ENCODE peak calls at places on chromosomes 3 and 15, in four cellular contexts. One of them, this sample, is unnamed.
A peak's percentile ranks its signal among the peaks of the same experiment; 100 is the strongest.

GRCh38 chr3:23094890-23095462 is 108.2 kb upstream of the UBE2E2 start:
- DNase-seq in kidney: no peak
- DNase-seq in adipocyte: peak; percentile 55
- DNase-seq in mammary epithelial cell: peak; percentile 90
- DNase-seq in this sample: no peak

GRCh38 chr3:100033184-100033583 is 81.1 kb downstream of the FILIP1L start:
- DNase-seq in kidney: no peak
- DNase-seq in adipocyte: peak; percentile 57
- DNase-seq in mammary epithelial cell: peak; percentile 83
- DNase-seq in this sample: no peak

GRCh38 chr3:27681249-27681748 is 40.8 kb downstream of the EOMES start:
- DNase-seq in kidney: no peak
- DNase-seq in adipocyte: peak; percentile 92
- DNase-seq in mammary epithelial cell: peak; percentile 72
- DNase-seq in this sample: peak; percentile 59

GRCh38 chr3:127900536-127900935 is 14.5 kb upstream of the KBTBD12 start:
- DNase-seq in kidney: no peak
- DNase-seq in adipocyte: no peak
- DNase-seq in mammary epithelial cell: no peak
- DNase-seq in this sample: no peak

GRCh38 chr3:127228866-127229265 is 35.9 kb downstream of the PRR23E start:
- DNase-seq in kidney: no peak
- DNase-seq in adipocyte: no peak
- DNase-seq in mammary epithelial cell: no peak
- DNase-seq in this sample: no peak

GRCh38 chr15:88745696-88746095 is 57.5 kb upstream of the ACAN start:
- DNase-seq in kidney: no peak
- DNase-seq in adipocyte: peak; percentile 77
- DNase-seq in mammary epithelial cell: peak; percentile 68
- DNase-seq in this sample: no peak

GRCh38 chr3:23620616-23621015 is 185.1 kb upstream of the UBE2E1 start:
- DNase-seq in kidney: no peak
- DNase-seq in adipocyte: no peak
- DNase-seq in mammary epithelial cell: peak; percentile 84
- DNase-seq in this sample: peak; percentile 36

GRCh38 chr3:15953841-15954240 is 156.1 kb upstream of the ANKRD28 start:
- DNase-seq in kidney: no peak
- DNase-seq in adipocyte: no peak
- DNase-seq in mammary epithelial cell: peak; percentile 58
- DNase-seq in this sample: no peak

GRCh38 chr3:52428151-52429005 is 16.5 kb downstream of the SEMA3G start:
- DNase-seq in kidney: peak; percentile 37
- DNase-seq in adipocyte: peak; percentile 93
- DNase-seq in mammary epithelial cell: peak; percentile 60
- DNase-seq in this sample: peak; percentile 75

GRCh38 chr15:41950505-41950904 is 21.9 kb downstream of the EHD4 start:
- DNase-seq in kidney: no peak
- DNase-seq in adipocyte: no peak
- DNase-seq in mammary epithelial cell: no peak
- DNase-seq in this sample: no peak

GRCh38 chr3:122880624-122881023 is 85.8 kb downstream of the SLC49A4 start:
- DNase-seq in kidney: no peak
- DNase-seq in adipocyte: no peak
- DNase-seq in mammary epithelial cell: no peak
- DNase-seq in this sample: no peak

GRCh38 chr15:93997071-93997658 is 234.2 kb upstream of the MCTP2 start:
- DNase-seq in kidney: no peak
- DNase-seq in adipocyte: peak; percentile 48
- DNase-seq in mammary epithelial cell: peak; percentile 11
- DNase-seq in this sample: no peak

GRCh38 chr3:20975221-20975620 is 775.8 kb downstream of the ZNF385D start:
- DNase-seq in kidney: no peak
- DNase-seq in adipocyte: no peak
- DNase-seq in mammary epithelial cell: no peak
- DNase-seq in this sample: no peak

GRCh38 chr3:161372321-161373260 is 1.3 kb upstream of the SPTSSB start:
- DNase-seq in kidney: peak; percentile 71
- DNase-seq in adipocyte: peak; percentile 60
- DNase-seq in mammary epithelial cell: peak; percentile 31
- DNase-seq in this sample: peak; percentile 81

GRCh38 chr3:99549918-99550603 is 88.3 kb upstream of the COL8A1 start:
- DNase-seq in kidney: no peak
- DNase-seq in adipocyte: peak; percentile 56
- DNase-seq in mammary epithelial cell: peak; percentile 35
- DNase-seq in this sample: no peak

GRCh38 chr3:128009952-128010846 is 42.0 kb upstream of the SEC61A1 start:
- DNase-seq in kidney: no peak
- DNase-seq in adipocyte: peak; percentile 96
- DNase-seq in mammary epithelial cell: peak; percentile 50
- DNase-seq in this sample: no peak

GRCh38 chr3:24683511-24684384 is 189.1 kb upstream of the THRB start:
- DNase-seq in kidney: no peak
- DNase-seq in adipocyte: peak; percentile 89
- DNase-seq in mammary epithelial cell: peak; percentile 45
- DNase-seq in this sample: no peak

GRCh38 chr3:65027335-65027734 is 339.5 kb upstream of the ADAMTS9 start:
- DNase-seq in kidney: no peak
- DNase-seq in adipocyte: no peak
- DNase-seq in mammary epithelial cell: no peak
- DNase-seq in this sample: no peak

GRCh38 chr15:50224606-50225005 is 40.9 kb downstream of the HDC start:
- DNase-seq in kidney: no peak
- DNase-seq in adipocyte: peak; percentile 22
- DNase-seq in mammary epithelial cell: no peak
- DNase-seq in this sample: no peak

GRCh38 chr15:78018445-78018844 is 59.1 kb downstream of the TBC1D2B start:
- DNase-seq in kidney: no peak
- DNase-seq in adipocyte: no peak
- DNase-seq in mammary epithelial cell: no peak
- DNase-seq in this sample: no peak

GRCh38 chr3:77053769-77054168 is 13.9 kb downstream of the ROBO2 start:
- DNase-seq in kidney: no peak
- DNase-seq in adipocyte: peak; percentile 78
- DNase-seq in mammary epithelial cell: no peak
- DNase-seq in this sample: no peak

GRCh38 chr3:121943434-121943833 is 49.2 kb downstream of the SLC15A2 start:
- DNase-seq in kidney: no peak
- DNase-seq in adipocyte: no peak
- DNase-seq in mammary epithelial cell: peak; percentile 26
- DNase-seq in this sample: no peak

GRCh38 chr3:184894051-184894450 is 82.1 kb downstream of the VPS8 start:
- DNase-seq in kidney: no peak
- DNase-seq in adipocyte: no peak
- DNase-seq in mammary epithelial cell: no peak
- DNase-seq in this sample: no peak

GRCh38 chr3:10983219-10983916 is 9.2 kb upstream of the SLC6A1 start:
- DNase-seq in kidney: no peak
- DNase-seq in adipocyte: peak; percentile 69
- DNase-seq in mammary epithelial cell: peak; percentile 51
- DNase-seq in this sample: peak; percentile 90

GRCh38 chr15:75809986-75810750 is 33.1 kb upstream of the UBE2Q2 start:
- DNase-seq in kidney: no peak
- DNase-seq in adipocyte: peak; percentile 4
- DNase-seq in mammary epithelial cell: peak; percentile 60
- DNase-seq in this sample: peak; percentile 85

GRCh38 chr15:90882781-90883525 is 1.4 kb upstream of the FES start:
- DNase-seq in kidney: no peak
- DNase-seq in adipocyte: no peak
- DNase-seq in mammary epithelial cell: no peak
- DNase-seq in this sample: no peak

GRCh38 chr3:106371605-106372292 is 502.9 kb upstream of the CBLB start:
- DNase-seq in kidney: no peak
- DNase-seq in adipocyte: no peak
- DNase-seq in mammary epithelial cell: no peak
- DNase-seq in this sample: no peak

GRCh38 chr15:77034620-77035467 is 36.1 kb downstream of the TSPAN3 start:
- DNase-seq in kidney: peak; percentile 66
- DNase-seq in adipocyte: peak; percentile 54
- DNase-seq in mammary epithelial cell: no peak
- DNase-seq in this sample: peak; percentile 87

GRCh38 chr3:123861081-123861836 is 22.9 kb downstream of the MYLK start:
- DNase-seq in kidney: no peak
- DNase-seq in adipocyte: no peak
- DNase-seq in mammary epithelial cell: no peak
- DNase-seq in this sample: peak; percentile 72

GRCh38 chr15:44633603-44634002 is 29.9 kb downstream of the SPG11 start:
- DNase-seq in kidney: no peak
- DNase-seq in adipocyte: peak; percentile 68
- DNase-seq in mammary epithelial cell: peak; percentile 59
- DNase-seq in this sample: no peak

GRCh38 chr15:96851613-96852012 is 521.1 kb downstream of the NR2F2 start:
- DNase-seq in kidney: peak; percentile 58
- DNase-seq in adipocyte: no peak
- DNase-seq in mammary epithelial cell: peak; percentile 13
- DNase-seq in this sample: no peak

GRCh38 chr3:72295974-72296450 is 511.1 kb upstream of the PROK2 start:
- DNase-seq in kidney: no peak
- DNase-seq in adipocyte: no peak
- DNase-seq in mammary epithelial cell: no peak
- DNase-seq in this sample: no peak

GRCh38 chr3:72296477-72297111 is 511.6 kb upstream of the PROK2 start:
- DNase-seq in kidney: no peak
- DNase-seq in adipocyte: no peak
- DNase-seq in mammary epithelial cell: no peak
- DNase-seq in this sample: no peak

GRCh38 chr3:72298201-72299155 is 513.5 kb upstream of the PROK2 start:
- DNase-seq in kidney: no peak
- DNase-seq in adipocyte: no peak
- DNase-seq in mammary epithelial cell: no peak
- DNase-seq in this sample: no peak

GRCh38 chr3:72297481-72297880 is 512.5 kb upstream of the PROK2 start:
- DNase-seq in kidney: no peak
- DNase-seq in adipocyte: no peak
- DNase-seq in mammary epithelial cell: no peak
- DNase-seq in this sample: no peak

DNA sequence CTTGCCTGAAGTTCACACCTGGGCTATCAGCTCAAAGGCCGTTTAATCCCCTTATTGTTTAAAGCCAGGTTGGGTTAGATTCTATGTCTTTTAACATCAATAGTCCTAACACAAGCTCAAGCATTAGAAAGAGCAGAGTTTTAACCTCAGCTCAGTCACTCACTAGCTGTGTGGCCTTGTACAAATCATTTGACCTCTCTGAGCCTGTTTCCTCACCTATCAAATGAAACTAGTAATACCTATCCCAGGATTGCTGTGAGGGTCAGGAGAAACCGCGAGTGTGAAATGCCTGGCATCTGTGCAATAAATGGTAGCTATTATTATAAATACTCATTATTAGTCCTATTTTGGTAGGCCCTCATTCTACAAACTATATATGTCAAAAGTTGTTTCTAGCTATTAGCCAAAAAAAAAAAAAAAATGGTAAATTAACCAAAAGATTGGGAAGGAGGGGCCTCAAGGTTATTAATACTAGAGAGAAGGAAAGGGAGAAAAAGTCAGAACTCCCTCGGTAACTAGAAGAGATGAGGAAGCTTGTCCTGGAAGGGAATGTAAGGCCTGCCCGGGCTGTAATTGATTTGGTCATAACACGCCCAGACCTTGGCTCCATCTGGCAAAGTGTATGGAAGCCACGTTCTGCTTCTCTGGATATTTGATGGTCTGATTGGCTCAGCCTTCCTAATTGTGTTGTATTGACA is 510.5 kb upstream of the PROK2 start:
- DNase-seq in kidney: no peak
- DNase-seq in adipocyte: no peak
- DNase-seq in mammary epithelial cell: no peak
- DNase-seq in this sample: no peak
- H3K9ac ChIP-seq in kidney: no peak overlapping the region
- H3K9ac ChIP-seq in adipocyte: no peak overlapping the region
- H3K9ac ChIP-seq in mammary epithelial cell: no peak overlapping the region
- H3K9ac ChIP-seq in this sample: no peak overlapping the region

DNA sequence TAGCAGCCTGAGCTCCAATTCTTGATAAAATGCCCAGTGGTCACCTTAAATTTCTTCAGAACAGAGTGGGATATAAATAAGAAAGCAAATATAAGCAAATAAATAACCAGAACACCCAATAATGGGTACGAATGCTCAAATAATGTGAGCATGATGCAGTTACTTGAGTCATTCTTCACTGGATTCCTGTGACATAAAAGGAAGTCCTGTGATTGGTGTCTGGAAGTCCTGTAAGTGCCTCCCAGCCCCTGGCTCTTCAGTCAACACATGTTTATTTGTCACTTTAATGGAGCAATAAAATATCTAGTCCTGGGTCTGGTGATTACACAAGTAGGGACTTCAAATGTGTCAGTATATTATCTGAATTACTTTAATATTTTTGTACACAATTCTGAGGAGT is 30.4 kb downstream of the TMEM212 start:
- DNase-seq in kidney: no peak
- DNase-seq in adipocyte: peak; percentile 60
- DNase-seq in mammary epithelial cell: no peak
- DNase-seq in this sample: no peak
- H3K4me1 ChIP-seq in kidney: no peaks in the 10 kb centered on the region
- H3K4me1 ChIP-seq in adipocyte: peaks cover 48% of the 10 kb centered on the region
- H3K4me1 ChIP-seq in mammary epithelial cell: peaks cover 25% of the 10 kb centered on the region
- H3K4me1 ChIP-seq in this sample: no peaks in the 10 kb centered on the region

DNA sequence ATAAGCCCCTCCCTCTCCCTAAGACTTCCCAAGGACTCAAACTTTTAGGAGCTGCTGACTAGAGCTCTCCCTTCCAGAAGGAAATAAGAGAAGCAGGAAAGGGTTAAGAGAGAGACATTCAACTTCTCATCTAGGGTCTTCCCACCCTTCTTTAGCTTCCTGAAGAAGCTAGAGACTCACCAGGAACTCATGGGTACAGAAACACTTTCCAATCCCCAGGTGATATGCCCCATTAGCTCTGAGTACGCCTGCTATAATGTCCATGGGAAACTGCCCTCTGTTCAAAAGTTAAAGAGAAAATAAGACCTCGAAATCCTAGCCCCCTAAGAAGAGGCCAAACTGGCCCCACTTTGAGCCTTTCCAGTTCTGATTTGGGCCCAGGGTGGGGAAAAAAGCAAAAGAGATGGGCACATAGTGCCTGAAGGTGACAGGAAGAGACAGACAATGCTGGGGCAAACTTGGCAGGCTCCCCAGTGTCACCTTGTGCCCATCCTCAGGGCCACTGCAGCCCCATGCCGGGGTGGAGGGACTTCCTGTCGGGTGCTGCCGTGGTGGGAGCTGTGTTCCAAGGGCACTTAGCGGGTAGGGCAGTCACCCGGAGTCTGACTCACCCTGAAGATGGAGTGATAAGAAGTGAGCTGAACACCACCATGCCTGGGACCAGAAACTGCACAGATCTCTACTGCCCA is 29.5 kb downstream of the CCDC12 start:
- DNase-seq in kidney: peak; percentile 87
- DNase-seq in adipocyte: peak; percentile 58
- DNase-seq in mammary epithelial cell: peak; percentile 70
- DNase-seq in this sample: no peak
- H3K9ac ChIP-seq in kidney: peak overlapping the region; percentile 79
- H3K9ac ChIP-seq in adipocyte: no peak overlapping the region
- H3K9ac ChIP-seq in mammary epithelial cell: peak overlapping the region; percentile 37
- H3K9ac ChIP-seq in this sample: no peak overlapping the region

DNA sequence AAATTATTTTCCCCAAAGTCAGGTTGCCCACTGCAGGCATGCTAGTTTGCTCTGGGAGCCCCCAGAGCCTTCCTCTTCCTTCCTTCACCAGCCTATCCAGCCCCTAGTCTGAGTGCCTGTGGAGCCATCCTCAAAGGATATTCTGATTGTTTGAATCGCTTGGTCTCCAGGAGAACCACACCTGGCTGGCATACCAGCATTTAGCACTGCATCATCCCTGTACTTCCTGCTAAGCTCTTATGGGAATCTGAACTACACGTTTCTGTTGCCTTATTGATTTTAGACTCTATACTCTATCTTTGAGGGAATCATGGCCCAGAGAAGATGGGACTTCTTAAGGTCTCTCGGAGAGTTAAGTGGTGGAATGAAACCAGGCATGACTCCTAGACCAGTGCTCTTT is 26.3 kb downstream of the ZBTB38 start:
- DNase-seq in kidney: no peak
- DNase-seq in adipocyte: no peak
- DNase-seq in mammary epithelial cell: no peak
- DNase-seq in this sample: no peak
- H3K4me1 ChIP-seq in kidney: no peaks in the 10 kb centered on the region
- H3K4me1 ChIP-seq in adipocyte: peaks cover 25% of the 10 kb centered on the region
- H3K4me1 ChIP-seq in mammary epithelial cell: peaks cover 4% of the 10 kb centered on the region
- H3K4me1 ChIP-seq in this sample: peaks cover 19% of the 10 kb centered on the region